ENCODE peak calls at places on chromosomes 13 and 19, in nine cellular contexts. Z is IMR-90, F is fibroblast of pulmonary artery, R is thoracic aorta, M is lung, L is AG10803, C is body of pancreas, Q is cardiac muscle cell, P is prostate gland. I is an unnamed sample.
A peak's percentile ranks its signal among the peaks of the same experiment; 100 is the strongest.

GRCh38 chr13:109922518-109922917 is 136.1 kb upstream of the IRS2 start:
- DNase-seq in Z (peak; percentile 44), F (no peak), R (no peak), M (no peak), L (no peak), C (no peak), Q (no peak), P (no peak), I (no peak)

GRCh38 chr13:113506025-113506685 is 15.6 kb upstream of the DCUN1D2 start:
- DNase-seq in Z (no peak), F (no peak), R (no peak), M (no peak), L (no peak), C (no peak), Q (no peak), P (no peak), I (no peak)

GRCh38 chr13:71831716-71832115 is 35.3 kb downstream of the DACH1 start:
- DNase-seq in Z (no peak), F (no peak), R (no peak), M (no peak), L (no peak), C (no peak), Q (no peak), P (no peak), I (no peak)

GRCh38 chr13:113532156-113532806 is 41.8 kb upstream of the DCUN1D2 start:
- DNase-seq in Z (peak; percentile 31), F (peak; percentile 33), R (no peak), M (no peak), L (no peak), C (no peak), Q (peak; percentile 38), P (no peak), I (peak; percentile 36)

GRCh38 chr13:19864339-19865309 is 1.2 kb upstream of the ZMYM5 start:
- DNase-seq in Z (peak; percentile 9), F (peak; percentile 80), R (no peak), M (peak; percentile 77), L (peak; percentile 67), C (peak; percentile 73), Q (peak; percentile 31), P (peak; percentile 61), I (peak; percentile 83)

GRCh38 chr19:7637374-7638256 is 705 bp downstream of the STXBP2 start:
- DNase-seq in Z (no peak), F (peak; percentile 17), R (no peak), M (peak; percentile 74), L (no peak), C (peak; percentile 71), Q (no peak), P (peak; percentile 33), I (peak; percentile 33)

GRCh38 chr13:23552171-23552570 is 18.0 kb upstream of the TNFRSF19 start:
- DNase-seq in Z (no peak), F (no peak), R (no peak), M (no peak), L (no peak), C (no peak), Q (peak; percentile 60), P (no peak), I (no peak)

GRCh38 chr13:99929866-99930265 is 41.7 kb downstream of the ZIC5 start:
- DNase-seq in Z (no peak), F (no peak), R (no peak), M (no peak), L (no peak), C (no peak), Q (no peak), P (no peak), I (no peak)

GRCh38 chr13:101178394-101178793 is 237.9 kb downstream of the NALCN start:
- DNase-seq in Z (peak; percentile 35), F (no peak), R (no peak), M (no peak), L (no peak), C (no peak), Q (no peak), P (no peak), I (no peak)

GRCh38 chr19:29682236-29682895 is 17.1 kb downstream of the PLEKHF1 start:
- DNase-seq in Z (no peak), F (no peak), R (no peak), M (no peak), L (no peak), C (no peak), Q (no peak), P (no peak), I (no peak)

GRCh38 chr13:93227280-93227905 is 786 bp downstream of the GPC6 start:
- DNase-seq in Z (peak; percentile 52), F (peak; percentile 59), R (no peak), M (no peak), L (peak; percentile 54), C (no peak), Q (peak; percentile 70), P (peak; percentile 10), I (peak; percentile 67)

GRCh38 chr13:43300817-43301216 is 277.4 kb downstream of the DNAJC15 start:
- DNase-seq in Z (peak; percentile 27), F (peak; percentile 48), R (no peak), M (no peak), L (peak; percentile 98), C (no peak), Q (no peak), P (no peak), I (peak; percentile 69)

GRCh38 chr19:54653181-54653809 is 9.5 kb upstream of the LILRB4 start:
- DNase-seq in Z (peak; percentile 7), F (peak; percentile 31), R (no peak), M (no peak), L (peak; percentile 10), C (no peak), Q (no peak), P (no peak), I (peak; percentile 50)

GRCh38 chr19:35531291-35531690 is 2.0 kb upstream of the GAPDHS start:
- DNase-seq in Z (no peak), F (no peak), R (no peak), M (no peak), L (no peak), C (no peak), Q (no peak), P (no peak), I (no peak)

GRCh38 chr19:10408511-10409291 is 5.4 kb upstream of the CDC37 start:
- DNase-seq in Z (no peak), F (no peak), R (no peak), M (no peak), L (no peak), C (no peak), Q (no peak), P (no peak), I (no peak)

GRCh38 chr13:68275758-68276157 is 1045.6 kb upstream of the PCDH9 start:
- DNase-seq in Z (no peak), F (no peak), R (no peak), M (no peak), L (no peak), C (no peak), Q (no peak), P (no peak), I (no peak)

GRCh38 chr13:94583926-94584325 is 12.0 kb downstream of the TGDS start:
- DNase-seq in Z (no peak), F (peak; percentile 27), R (no peak), M (no peak), L (peak; percentile 4), C (no peak), Q (no peak), P (no peak), I (peak; percentile 46)

GRCh38 chr19:47512948-47513319 is 1.9 kb downstream of the NAPA start:
- DNase-seq in Z (no peak), F (no peak), R (no peak), M (no peak), L (no peak), C (no peak), Q (no peak), P (no peak), I (no peak)
- H3K4me3 ChIP-seq in Z (no peak overlapping the region), F (peak overlapping the region; percentile 87), R (peak overlapping the region; percentile 87), M (no peak overlapping the region), L (peak overlapping the region; percentile 99), C (no peak overlapping the region), Q (no peak overlapping the region), P (peak overlapping the region; percentile 97), I (peak overlapping the region; percentile 100)

GRCh38 chr13:41196620-41197019 is 2.3 kb upstream of the KBTBD7 start:
- DNase-seq in Z (no peak), F (peak; percentile 5), R (no peak), M (no peak), L (no peak), C (no peak), Q (no peak), P (no peak), I (peak; percentile 9)
- TF ChIP-seq CTCF in Z (peak; percentile 38), F (peak; percentile 32), R (no peak), M (no peak), L (peak; percentile 37), C (no peak), Q (peak; percentile 34), P (no peak), I (peak; percentile 51)

GRCh38 chr19:50383852-50384684 is at the start of gene POLD1:
- DNase-seq in Z (peak; percentile 96), F (peak; percentile 98), R (peak; percentile 90), M (peak; percentile 97), L (peak; percentile 94), C (peak; percentile 100), Q (peak; percentile 100), P (peak; percentile 98), I (peak; percentile 99)

GRCh38 chr19:50383307-50383851 is 768 bp upstream of the POLD1 start:
- DNase-seq in Z (no peak), F (no peak), R (no peak), M (no peak), L (no peak), C (no peak), Q (no peak), P (peak; percentile 23), I (no peak)

GRCh38 chr19:50387176-50387867 is 3.2 kb downstream of the POLD1 start:
- DNase-seq in Z (peak; percentile 63), F (peak; percentile 60), R (no peak), M (no peak), L (peak; percentile 30), C (no peak), Q (no peak), P (no peak), I (peak; percentile 22)

GRCh38 chr19:50384685-50385535 is 763 bp downstream of the POLD1 start:
- DNase-seq in Z (peak; percentile 16), F (peak; percentile 18), R (no peak), M (no peak), L (peak; percentile 13), C (no peak), Q (peak; percentile 11), P (no peak), I (peak; percentile 15)

GRCh38 chr19:50387868-50388245 is 3.7 kb downstream of the POLD1 start:
- DNase-seq in Z (no peak), F (no peak), R (no peak), M (no peak), L (no peak), C (no peak), Q (no peak), P (no peak), I (no peak)
- H3K4me3 ChIP-seq in Z (no peak overlapping the region), F (no peak overlapping the region), R (no peak overlapping the region), M (no peak overlapping the region), L (no peak overlapping the region), C (no peak overlapping the region), Q (no peak overlapping the region), P (no peak overlapping the region), I (no peak overlapping the region)

GRCh38 chr13:47598340-47598911 is 402.6 kb downstream of the SUCLA2 start:
- DNase-seq in Z (peak; percentile 13), F (peak; percentile 27), R (no peak), M (no peak), L (peak; percentile 24), C (no peak), Q (no peak), P (no peak), I (peak; percentile 24)

GRCh38 chr13:47592256-47592655 is 408.8 kb downstream of the SUCLA2 start:
- DNase-seq in Z (no peak), F (no peak), R (no peak), M (no peak), L (no peak), C (no peak), Q (no peak), P (no peak), I (no peak)

GRCh38 chr13:47594833-47595232 is 406.2 kb downstream of the SUCLA2 start:
- DNase-seq in Z (peak; percentile 1), F (peak; percentile 21), R (no peak), M (no peak), L (no peak), C (no peak), Q (no peak), P (no peak), I (peak; percentile 19)
- TF ChIP-seq CTCF in Z (no peak), F (peak; percentile 15), R (no peak), M (no peak), L (no peak), C (no peak), Q (no peak), P (no peak), I (no peak)